ENCODE peak calls at places on chromosome 10, in five cellular contexts. One of them, this sample, is unnamed.

GRCh38 chr10:25393621-25394020 is 218.8 kb downstream of the GPR158 start:
- DNase-seq in OCI-LY7: no peak
- DNase-seq in HCT116: no peak
- DNase-seq in fibroblast of pulmonary artery: no peak
- DNase-seq in left lung: no peak
- DNase-seq in this sample: no peak

GRCh38 chr10:66627156-66627555 is 298.7 kb upstream of the LRRTM3 start:
- DNase-seq in HCT116: peak
- DNase-seq in left lung: no peak
- DNase-seq in fibroblast of pulmonary artery: peak
- DNase-seq in OCI-LY7: peak
- DNase-seq in this sample: peak

GRCh38 chr10:102230861-102231356 is 4.8 kb downstream of the ELOVL3 start:
- DNase-seq in fibroblast of pulmonary artery: peak
- DNase-seq in OCI-LY7: no peak
- DNase-seq in HCT116: peak
- DNase-seq in left lung: peak
- DNase-seq in this sample: peak

GRCh38 chr10:132627736-132628512 is 90.3 kb downstream of the INPP5A start:
- DNase-seq in fibroblast of pulmonary artery: peak
- DNase-seq in OCI-LY7: no peak
- DNase-seq in HCT116: no peak
- DNase-seq in left lung: peak
- DNase-seq in this sample: no peak

GRCh38 chr10:36111676-36112075 is 469.6 kb upstream of the FZD8 start:
- DNase-seq in fibroblast of pulmonary artery: no peak
- DNase-seq in OCI-LY7: no peak
- DNase-seq in HCT116: no peak
- DNase-seq in left lung: no peak
- DNase-seq in this sample: no peak

GRCh38 chr10:24208661-24209420 is at the start of gene KIAA1217:
- DNase-seq in HCT116: no peak
- DNase-seq in OCI-LY7: no peak
- DNase-seq in fibroblast of pulmonary artery: peak
- DNase-seq in left lung: peak
- DNase-seq in this sample: no peak

GRCh38 chr10:122368502-122369254 is 5.8 kb upstream of the PLEKHA1 start:
- DNase-seq in HCT116: no peak
- DNase-seq in left lung: no peak
- DNase-seq in fibroblast of pulmonary artery: peak
- DNase-seq in OCI-LY7: no peak
- DNase-seq in this sample: no peak

GRCh38 chr10:125983161-125983560 is 86.8 kb downstream of the FANK1 start:
- DNase-seq in left lung: no peak
- DNase-seq in fibroblast of pulmonary artery: no peak
- DNase-seq in HCT116: no peak
- DNase-seq in OCI-LY7: no peak
- DNase-seq in this sample: no peak

GRCh38 chr10:125992244-125992643 is 95.9 kb downstream of the FANK1 start:
- DNase-seq in HCT116: no peak
- DNase-seq in fibroblast of pulmonary artery: no peak
- DNase-seq in OCI-LY7: no peak
- DNase-seq in left lung: no peak
- DNase-seq in this sample: no peak

GRCh38 chr10:5045095-5045494 is 41.4 kb upstream of the AKR1C2 start:
- DNase-seq in fibroblast of pulmonary artery: no peak
- DNase-seq in OCI-LY7: no peak
- DNase-seq in HCT116: no peak
- DNase-seq in left lung: peak
- DNase-seq in this sample: no peak

GRCh38 chr10:51000976-51001375 is 73.3 kb upstream of the PRKG1 start:
- DNase-seq in left lung: no peak
- DNase-seq in OCI-LY7: no peak
- DNase-seq in fibroblast of pulmonary artery: peak
- DNase-seq in HCT116: no peak
- DNase-seq in this sample: no peak

GRCh38 chr10:104472505-104472904 is 118.9 kb downstream of the CFAP58 start:
- DNase-seq in OCI-LY7: no peak
- DNase-seq in HCT116: peak
- DNase-seq in left lung: no peak
- DNase-seq in fibroblast of pulmonary artery: no peak
- DNase-seq in this sample: no peak

GRCh38 chr10:76080406-76080805 is 649.0 kb downstream of the LRMDA start:
- DNase-seq in fibroblast of pulmonary artery: peak
- DNase-seq in OCI-LY7: no peak
- DNase-seq in HCT116: no peak
- DNase-seq in left lung: no peak
- DNase-seq in this sample: no peak

GRCh38 chr10:92420554-92421275 is 129.7 kb downstream of the MARCHF5 start:
- DNase-seq in left lung: no peak
- DNase-seq in OCI-LY7: no peak
- DNase-seq in HCT116: no peak
- DNase-seq in fibroblast of pulmonary artery: no peak
- DNase-seq in this sample: peak

GRCh38 chr10:8043569-8044306 is 10.8 kb upstream of the GATA3 start:
- DNase-seq in OCI-LY7: no peak
- DNase-seq in HCT116: no peak
- DNase-seq in left lung: no peak
- DNase-seq in fibroblast of pulmonary artery: no peak
- DNase-seq in this sample: no peak
- TF ChIP-seq CTCF in OCI-LY7: no peak
- TF ChIP-seq CTCF in HCT116: no peak
- TF ChIP-seq CTCF in left lung: no peak
- TF ChIP-seq CTCF in fibroblast of pulmonary artery: no peak
- TF ChIP-seq CTCF in this sample: peak

GRCh38 chr10:86520871-86521619 is 547 bp downstream of the WAPL start:
- DNase-seq in fibroblast of pulmonary artery: peak
- DNase-seq in HCT116: peak
- DNase-seq in left lung: peak
- DNase-seq in OCI-LY7: peak
- DNase-seq in this sample: peak

GRCh38 chr10:86522385-86522855 is 828 bp upstream of the WAPL start:
- DNase-seq in HCT116: no peak
- DNase-seq in fibroblast of pulmonary artery: no peak
- DNase-seq in left lung: no peak
- DNase-seq in OCI-LY7: peak
- DNase-seq in this sample: no peak

GRCh38 chr10:86524225-86524982 is 2.8 kb upstream of the WAPL start:
- DNase-seq in OCI-LY7: no peak
- DNase-seq in left lung: no peak
- DNase-seq in HCT116: no peak
- DNase-seq in fibroblast of pulmonary artery: no peak
- DNase-seq in this sample: no peak

GRCh38 chr10:86521620-86522384 is at the start of gene WAPL:
- DNase-seq in left lung: peak
- DNase-seq in HCT116: peak
- DNase-seq in OCI-LY7: peak
- DNase-seq in fibroblast of pulmonary artery: peak
- DNase-seq in this sample: peak

DNA sequence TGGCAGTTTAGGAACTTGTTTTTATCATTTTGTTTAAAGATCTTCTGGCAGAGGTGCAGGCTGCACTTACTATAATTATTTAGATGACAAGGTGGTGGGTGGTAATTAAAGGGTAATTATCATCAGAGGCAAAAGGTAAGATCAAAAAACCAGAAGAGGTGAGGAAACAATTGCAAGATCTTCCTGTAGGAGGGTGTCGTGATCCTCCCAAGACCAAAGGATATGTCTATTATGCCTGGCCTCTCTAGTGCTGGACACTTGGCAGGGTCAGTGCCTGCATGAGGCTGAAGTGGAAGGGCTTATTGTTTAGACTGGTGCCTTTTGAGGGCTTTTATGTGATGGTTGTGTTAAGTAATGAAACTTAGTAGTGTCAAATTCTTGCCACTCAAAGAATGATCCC is 1.8 kb upstream of the WAPL start:
- DNase-seq in fibroblast of pulmonary artery: peak
- DNase-seq in OCI-LY7: peak
- DNase-seq in left lung: no peak
- DNase-seq in HCT116: peak
- DNase-seq in this sample: no peak
- TF ChIP-seq CTCF in fibroblast of pulmonary artery: peak
- TF ChIP-seq CTCF in OCI-LY7: peak
- TF ChIP-seq CTCF in left lung: no peak
- TF ChIP-seq CTCF in HCT116: peak
- TF ChIP-seq CTCF in this sample: no peak

GRCh38 chr10:69004821-69005220 is 16.2 kb downstream of the KIFBP start:
- DNase-seq in left lung: no peak
- DNase-seq in fibroblast of pulmonary artery: peak
- DNase-seq in OCI-LY7: peak
- DNase-seq in HCT116: peak
- DNase-seq in this sample: peak
- TF ChIP-seq CTCF in left lung: peak
- TF ChIP-seq CTCF in fibroblast of pulmonary artery: peak
- TF ChIP-seq CTCF in OCI-LY7: peak
- TF ChIP-seq CTCF in HCT116: peak
- TF ChIP-seq CTCF in this sample: peak

GRCh38 chr10:44959243-44960097 is at the start of gene RASSF4:
- DNase-seq in OCI-LY7: peak
- DNase-seq in HCT116: peak
- DNase-seq in left lung: peak
- DNase-seq in fibroblast of pulmonary artery: peak
- DNase-seq in this sample: peak
- TF ChIP-seq CTCF in OCI-LY7: no peak
- TF ChIP-seq CTCF in HCT116: no peak
- TF ChIP-seq CTCF in left lung: no peak
- TF ChIP-seq CTCF in fibroblast of pulmonary artery: no peak
- TF ChIP-seq CTCF in this sample: no peak

This sample was measured in GM13976.